ENCODE peak calls at places on chromosomes 4 and X, in five cellular contexts. W, J, C, M and E are unnamed samples.
A peak's percentile ranks its signal among the peaks of the same experiment; 100 is the strongest.

GRCh38 chr4:37803348-37803973 is 23.0 kb upstream of the PGM2 start:
- DNase-seq in W (no peak), J (no peak), C (peak; percentile 81), M (peak; percentile 32), E (no peak)

GRCh38 chrX:103256651-103257050 is 1.7 kb upstream of the TCEAL8 start:
- DNase-seq in W (no peak), J (no peak), C (no peak), M (no peak), E (no peak)

GRCh38 chr4:150229538-150229937 is 151.3 kb downstream of the DCLK2 start:
- DNase-seq in W (no peak), J (no peak), C (peak; percentile 89), M (no peak), E (no peak)

GRCh38 chr4:3770323-3771166 is 4.4 kb downstream of the ADRA2C start:
- DNase-seq in W (no peak), J (no peak), C (no peak), M (no peak), E (peak; percentile 24)

GRCh38 chrX:44203791-44204190 is 139.7 kb downstream of the EFHC2 start:
- DNase-seq in W (no peak), J (no peak), C (no peak), M (no peak), E (no peak)

GRCh38 chrX:149707147-149707901 is 4.5 kb upstream of the MAGEA11 start:
- DNase-seq in W (no peak), J (no peak), C (no peak), M (no peak), E (no peak)

GRCh38 chr4:85603437-85604336 is 128.7 kb downstream of the ARHGAP24 start:
- DNase-seq in W (no peak), J (no peak), C (peak; percentile 62), M (no peak), E (no peak)

GRCh38 chr4:8911311-8912088 is 39.9 kb upstream of the HMX1 start:
- DNase-seq in W (peak; percentile 64), J (peak; percentile 33), C (no peak), M (no peak), E (no peak)

GRCh38 chrX:52923781-52924241 is 26.7 kb downstream of the FAM156B start:
- DNase-seq in W (peak; percentile 33), J (peak; percentile 55), C (peak; percentile 56), M (peak; percentile 8), E (no peak)

GRCh38 chr4:184355111-184355604 is 119.2 kb downstream of the IRF2 start:
- DNase-seq in W (no peak), J (no peak), C (peak; percentile 91), M (peak; percentile 92), E (peak; percentile 78)

GRCh38 chr4:23855912-23856605 is 33.8 kb downstream of the PPARGC1A start:
- DNase-seq in W (peak; percentile 36), J (no peak), C (peak; percentile 79), M (no peak), E (no peak)

GRCh38 chrX:111511477-111511876 is at the start of gene SERTM2:
- DNase-seq in W (no peak), J (no peak), C (no peak), M (no peak), E (no peak)

GRCh38 chr4:8238061-8238511 is 31.5 kb upstream of the HTRA3 start:
- DNase-seq in W (no peak), J (no peak), C (no peak), M (no peak), E (peak; percentile 63)

GRCh38 chrX:24619647-24620046 is 27.5 kb downstream of the PCYT1B start:
- DNase-seq in W (no peak), J (no peak), C (peak; percentile 62), M (peak; percentile 10), E (peak; percentile 49)

GRCh38 chrX:43269201-43269600 is 386.9 kb upstream of the MAOA start:
- DNase-seq in W (no peak), J (no peak), C (peak; percentile 22), M (no peak), E (no peak)

GRCh38 chrX:65601530-65602281 is 65.7 kb upstream of the MSN start:
- DNase-seq in W (peak; percentile 75), J (peak; percentile 95), C (peak; percentile 90), M (peak; percentile 88), E (peak; percentile 93)

GRCh38 chr4:31045151-31045550 is 325.0 kb downstream of the PCDH7 start:
- DNase-seq in W (no peak), J (no peak), C (no peak), M (no peak), E (no peak)

GRCh38 chr4:69760455-69760854 is at the start of gene SULT1B1:
- DNase-seq in W (peak; percentile 15), J (peak; percentile 45), C (peak; percentile 88), M (no peak), E (no peak)

GRCh38 chr4:153822316-153822715 is 33.4 kb upstream of the SFRP2 start:
- DNase-seq in W (no peak), J (no peak), C (no peak), M (no peak), E (no peak)

GRCh38 chr4:73815145-73815544 is 21.3 kb upstream of the CXCL6 start:
- DNase-seq in W (no peak), J (no peak), C (no peak), M (no peak), E (no peak)

GRCh38 chrX:133232331-133232730 is 14.2 kb upstream of the TFDP3 start:
- DNase-seq in W (no peak), J (no peak), C (no peak), M (no peak), E (no peak)

GRCh38 chr4:176499518-176499917 is 179.8 kb downstream of the SPCS3 start:
- DNase-seq in W (no peak), J (no peak), C (peak; percentile 75), M (no peak), E (no peak)

GRCh38 chr4:147581601-147582350 is 35.4 kb upstream of the TMEM184C start:
- DNase-seq in W (no peak), J (no peak), C (peak; percentile 89), M (no peak), E (no peak)

GRCh38 chr4:80201326-80202151 is 4.2 kb downstream of the PRDM8 start:
- DNase-seq in W (peak; percentile 74), J (peak; percentile 63), C (peak; percentile 52), M (peak; percentile 61), E (peak; percentile 83)

GRCh38 chr4:52657630-52658501 is 1.2 kb downstream of the USP46 start:
- DNase-seq in W (no peak), J (no peak), C (peak; percentile 67), M (no peak), E (no peak)

GRCh38 chr4:142129931-142130330 is 493.5 kb downstream of the IL15 start:
- DNase-seq in W (no peak), J (no peak), C (no peak), M (no peak), E (no peak)

GRCh38 chrX:46978341-46979291 is 66.4 kb downstream of the JADE3 start:
- DNase-seq in W (peak; percentile 51), J (peak; percentile 81), C (peak; percentile 86), M (peak; percentile 48), E (peak; percentile 74)

GRCh38 chr4:183170894-183171293 is 71.8 kb downstream of the WWC2 start:
- DNase-seq in W (no peak), J (no peak), C (no peak), M (no peak), E (no peak)

GRCh38 chr4:183161630-183162029 is 62.6 kb downstream of the WWC2 start:
- DNase-seq in W (no peak), J (no peak), C (no peak), M (no peak), E (no peak)

GRCh38 chr4:183163135-183163534 is 64.1 kb downstream of the WWC2 start:
- DNase-seq in W (no peak), J (no peak), C (no peak), M (no peak), E (no peak)

GRCh38 chr4:183164963-183165362 is 65.9 kb downstream of the WWC2 start:
- DNase-seq in W (no peak), J (no peak), C (no peak), M (no peak), E (no peak)

DNA sequence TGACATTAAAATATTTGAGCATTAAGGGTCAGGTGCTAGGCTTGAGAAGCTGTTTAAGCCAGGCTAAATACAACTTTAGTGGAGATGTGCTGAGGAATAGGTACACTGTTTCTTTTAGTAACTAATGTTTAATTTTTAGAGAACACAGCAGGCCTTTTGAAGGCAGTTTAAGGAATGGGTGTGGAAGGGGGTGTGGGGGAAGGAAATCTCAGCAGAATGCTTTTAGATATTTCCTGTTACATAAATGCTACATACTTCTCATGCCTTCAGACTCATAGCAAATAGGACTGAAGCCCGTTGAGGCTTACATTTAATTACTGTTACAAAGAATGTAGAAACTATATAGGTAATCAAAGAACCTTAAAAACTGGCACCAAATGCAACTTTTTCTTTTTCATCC is 66.3 kb downstream of the WWC2 start:
- DNase-seq in W (no peak), J (no peak), C (no peak), M (no peak), E (no peak)
- H3K27ac ChIP-seq in W (peak overlapping the region; percentile 57), J (no peak overlapping the region), C (no peak overlapping the region), M (peak overlapping the region; percentile 48), E (no peak overlapping the region)

GRCh38 chr4:101104264-101105052 is 242.9 kb downstream of the PPP3CA start:
- DNase-seq in W (no peak), J (no peak), C (peak; percentile 5), M (no peak), E (no peak)
- H3K27ac ChIP-seq in W (no peak overlapping the region), J (no peak overlapping the region), C (no peak overlapping the region), M (no peak overlapping the region), E (no peak overlapping the region)

DNA sequence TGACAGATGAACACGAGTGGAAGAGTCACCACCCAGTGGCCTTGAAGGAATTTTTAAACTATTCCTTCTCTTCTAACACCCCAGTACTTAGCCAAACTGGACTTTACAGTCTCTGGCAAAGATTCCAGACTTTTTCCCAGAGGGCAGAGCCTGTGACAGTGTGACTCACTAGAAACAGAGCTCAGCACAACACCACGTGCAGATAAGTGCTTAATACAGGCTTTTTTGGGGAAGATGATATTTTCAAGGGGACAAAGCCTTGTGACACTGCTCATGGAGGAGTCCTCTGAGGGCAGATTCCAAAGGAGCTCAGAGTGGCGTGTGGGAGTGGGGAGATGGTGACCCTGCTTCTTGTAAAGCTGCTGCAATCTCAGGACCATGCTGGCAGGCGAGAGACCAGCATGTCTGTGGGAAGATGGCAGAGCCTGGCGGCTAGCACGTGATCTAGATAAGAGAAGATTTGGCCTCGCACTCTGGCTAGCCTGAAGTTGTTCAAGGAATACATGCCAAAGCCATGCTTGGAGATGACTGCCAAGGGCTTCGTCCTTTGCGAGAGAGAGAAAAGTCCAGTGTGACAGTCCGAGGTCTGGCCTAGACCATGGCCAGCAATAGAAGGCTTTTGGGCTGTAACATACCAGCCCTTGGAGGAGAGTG is 2.4 kb downstream of the RAB33A start:
- DNase-seq in W (no peak), J (peak; percentile 50), C (peak; percentile 85), M (peak; percentile 38), E (peak; percentile 74)
- H3K27ac ChIP-seq in W (peak overlapping the region; percentile 78), J (peak overlapping the region; percentile 32), C (peak overlapping the region; percentile 77), M (peak overlapping the region; percentile 68), E (peak overlapping the region; percentile 86)

DNA sequence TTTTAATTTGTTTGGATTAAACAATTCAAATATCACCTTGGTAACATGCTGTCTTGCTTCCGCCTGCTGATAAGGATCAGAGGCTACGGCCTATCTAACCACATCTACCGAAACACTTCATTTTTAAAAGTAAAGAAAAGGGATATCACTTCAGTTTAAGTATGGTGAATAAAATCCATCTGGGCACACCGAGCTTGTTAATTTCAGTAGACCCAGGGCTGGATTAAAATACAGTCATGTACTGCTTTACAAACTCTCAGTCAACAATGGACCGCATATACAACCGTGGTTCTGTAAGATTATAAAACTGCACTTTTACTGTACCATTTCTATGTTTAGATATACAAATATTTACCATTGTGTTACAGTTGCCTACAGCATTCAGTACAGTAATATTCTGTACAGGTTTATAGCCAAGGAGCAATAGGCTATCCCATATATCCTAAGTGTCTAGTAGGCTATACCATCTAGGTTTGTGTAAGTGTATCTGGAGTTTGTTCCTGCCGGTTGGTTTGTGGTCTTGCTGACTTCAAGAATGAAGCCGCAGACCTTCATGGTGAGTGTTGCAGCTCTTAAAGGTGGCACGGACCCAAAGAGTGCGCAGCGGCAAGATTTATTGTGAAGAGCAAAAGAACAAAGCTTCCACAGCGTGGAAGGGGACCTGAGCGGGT is 40.0 kb downstream of the SEPTIN11 start:
- DNase-seq in W (no peak), J (no peak), C (no peak), M (no peak), E (no peak)
- H3K27ac ChIP-seq in W (no peak overlapping the region), J (no peak overlapping the region), C (peak overlapping the region; percentile 94), M (no peak overlapping the region), E (no peak overlapping the region)